ENCODE peak calls at places on chromosomes 7 and 10, in four cellular contexts. D, K, R and G are unnamed samples.

GRCh38 chr10:103563231-103564115 is 70.0 kb downstream of the NEURL1 start:
- DNase-seq in R (no peak), K (no peak), D (no peak), G (no peak)

GRCh38 chr10:46328853-46329689 is 42.3 kb downstream of the ANTXRL start:
- DNase-seq in K (no peak), R (peak; percentile 38), D (no peak), G (no peak)

GRCh38 chr10:101536800-101537199 is 51.3 kb downstream of the POLL start:
- DNase-seq in K (peak; percentile 18), D (peak; percentile 73), R (no peak), G (no peak)

GRCh38 chr10:132876967-132877366 is 65.4 kb downstream of the CFAP46 start:
- DNase-seq in R (peak; percentile 45), K (no peak), D (no peak), G (no peak)

GRCh38 chr7:137682596-137682995 is 164.2 kb downstream of the DGKI start:
- DNase-seq in R (no peak), K (peak; percentile 69), D (no peak), G (no peak)

GRCh38 chr7:144027070-144027469 is 21.7 kb upstream of the OR2A5 start:
- DNase-seq in R (no peak), D (peak; percentile 6), K (no peak), G (no peak)

GRCh38 chr10:125177641-125178640 is 17.6 kb upstream of the CTBP2 start:
- DNase-seq in D (no peak), R (no peak), K (no peak), G (no peak)

GRCh38 chr10:122461367-122461728 is at the start of gene HTRA1:
- DNase-seq in R (peak; percentile 88), D (peak; percentile 89), K (peak; percentile 70), G (no peak)

GRCh38 chr7:41147651-41148360 is 555.1 kb downstream of the INHBA start:
- DNase-seq in D (peak; percentile 21), K (no peak), R (no peak), G (no peak)

GRCh38 chr10:36504752-36505151 is 620.6 kb upstream of the ANKRD30A start:
- DNase-seq in K (peak; percentile 28), D (no peak), R (no peak), G (no peak)

GRCh38 chr7:116525298-116525912 is 569 bp downstream of the CAV1 start:
- DNase-seq in R (peak; percentile 76), D (peak; percentile 45), K (peak; percentile 37), G (peak; percentile 51)

GRCh38 chr7:107972075-107972482 is 30.9 kb downstream of the LAMB1 start:
- DNase-seq in D (no peak), R (no peak), K (no peak), G (no peak)

GRCh38 chr7:44853391-44853790 is 5.5 kb upstream of the H2AZ2 start:
- DNase-seq in K (peak; percentile 76), D (no peak), R (no peak), G (no peak)

GRCh38 chr10:24727811-24728210 is 4.1 kb upstream of the ARHGAP21 start:
- DNase-seq in D (peak; percentile 65), R (no peak), K (no peak), G (no peak)

GRCh38 chr7:133052826-133053225 is 29.1 kb downstream of the CHCHD3 start:
- DNase-seq in R (no peak), D (no peak), K (no peak), G (no peak)

GRCh38 chr7:104862719-104863118 is 151.3 kb upstream of the KMT2E start:
- DNase-seq in K (no peak), R (no peak), D (peak; percentile 67), G (no peak)

GRCh38 chr7:41467596-41467995 is 235.3 kb downstream of the INHBA start:
- DNase-seq in D (no peak), R (no peak), K (no peak), G (no peak)

GRCh38 chr10:101576229-101576863 is 11.7 kb downstream of the POLL start:
- DNase-seq in K (peak; percentile 20), R (no peak), D (no peak), G (no peak)

GRCh38 chr10:129605266-129605985 is 138.4 kb downstream of the MGMT start:
- DNase-seq in D (no peak), K (no peak), R (no peak), G (no peak)

DNA sequence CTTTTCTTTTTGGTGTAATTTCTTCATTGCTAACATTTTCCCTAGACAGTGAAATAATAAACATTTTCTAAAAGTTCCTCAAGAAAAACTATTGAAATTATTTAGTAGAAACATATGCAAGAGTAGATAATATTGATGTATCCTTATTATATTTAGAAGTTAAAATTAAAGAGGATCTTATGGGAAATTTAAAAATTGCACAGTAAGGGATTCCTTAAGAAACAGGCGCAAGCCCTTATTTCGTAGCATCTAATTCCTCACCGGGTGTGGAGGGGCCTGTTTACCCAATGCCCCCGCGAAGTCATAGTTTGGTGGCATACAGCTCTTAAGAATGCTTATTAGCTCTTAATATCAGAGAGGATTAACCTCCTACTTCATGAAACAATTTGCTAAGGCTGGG is 467.1 kb downstream of the DNAJB6 start:
- DNase-seq in D (no peak), R (no peak), K (no peak), G (no peak)
- H3K9me3 ChIP-seq in D (peaks cover 5% of the 10 kb centered on the region), R (no peaks in the 10 kb centered on the region), K (peaks cover 43% of the 10 kb centered on the region), G (no peaks in the 10 kb centered on the region)

GRCh38 chr7:127674361-127674760 is 22.4 kb downstream of the SND1 start:
- DNase-seq in K (no peak), D (no peak), R (no peak), G (no peak)
- H3K9me3 ChIP-seq in K (no peaks in the 10 kb centered on the region), D (no peaks in the 10 kb centered on the region), R (no peaks in the 10 kb centered on the region), G (peaks cover 6% of the 10 kb centered on the region)

DNA sequence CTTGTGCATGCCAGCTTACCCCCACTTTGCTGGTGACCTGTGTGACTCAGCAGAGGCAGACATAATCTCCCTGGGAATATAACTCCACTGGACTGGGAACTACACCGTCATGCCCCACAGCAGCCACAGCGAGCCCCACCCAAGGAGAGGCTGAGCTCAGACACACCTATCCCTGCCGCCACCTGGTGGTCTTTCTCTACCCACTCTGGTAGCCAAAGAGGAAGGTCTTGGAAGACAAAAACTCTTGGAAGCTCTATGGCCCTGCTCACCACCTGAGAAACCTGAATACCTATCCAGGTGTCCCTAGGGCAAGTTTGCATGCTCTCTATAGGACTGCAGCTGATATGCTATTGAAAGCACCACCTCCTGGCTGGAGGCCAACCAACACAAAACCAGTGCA is 48.1 kb downstream of the MYO3A start:
- DNase-seq in K (no peak), R (no peak), D (no peak), G (no peak)
- H3K9me3 ChIP-seq in K (peaks cover 14% of the 10 kb centered on the region), R (no peaks in the 10 kb centered on the region), D (no peaks in the 10 kb centered on the region), G (no peaks in the 10 kb centered on the region)

GRCh38 chr10:85792533-85792858 is 574.1 kb downstream of the GRID1 start:
- DNase-seq in R (no peak), K (no peak), D (no peak), G (no peak)
- H3K9me3 ChIP-seq in R (no peaks in the 10 kb centered on the region), K (no peaks in the 10 kb centered on the region), D (no peaks in the 10 kb centered on the region), G (no peaks in the 10 kb centered on the region)

GRCh38 chr10:2278391-2278790 is 541.1 kb upstream of the ADARB2 start:
- DNase-seq in D (peak; percentile 62), K (no peak), R (no peak), G (no peak)
- H3K9me3 ChIP-seq in D (peaks cover 11% of the 10 kb centered on the region), K (peaks cover 4% of the 10 kb centered on the region), R (no peaks in the 10 kb centered on the region), G (no peaks in the 10 kb centered on the region)

GRCh38 chr10:7350541-7351195 is 60.2 kb downstream of the SFMBT2 start:
- DNase-seq in D (no peak), K (no peak), R (no peak), G (no peak)

GRCh38 chr10:7340179-7340874 is 70.5 kb downstream of the SFMBT2 start:
- DNase-seq in K (no peak), R (no peak), D (no peak), G (no peak)

GRCh38 chr10:7343040-7343439 is 67.8 kb downstream of the SFMBT2 start:
- DNase-seq in R (no peak), K (no peak), D (no peak), G (no peak)

DNA sequence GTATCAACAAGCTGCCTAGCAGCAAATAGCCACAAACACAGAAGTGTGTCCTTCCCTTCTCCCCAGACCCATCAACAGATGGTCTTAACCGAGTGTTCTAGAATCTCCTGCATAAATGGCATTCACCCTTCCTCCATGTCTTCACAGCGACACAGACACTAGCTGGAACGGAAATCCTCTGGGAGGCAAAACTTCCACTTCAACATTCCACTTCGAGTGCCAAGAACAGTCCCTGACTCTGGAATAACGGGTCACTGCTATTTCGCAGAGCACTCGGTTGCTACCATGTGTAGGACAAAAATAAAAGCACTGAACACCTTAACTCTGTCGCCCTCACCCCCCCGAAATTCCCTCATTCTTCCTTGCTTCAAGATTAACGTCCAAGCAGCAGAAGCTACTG is 65.1 kb downstream of the SFMBT2 start:
- DNase-seq in R (no peak), D (no peak), K (no peak), G (no peak)
- H3K9me3 ChIP-seq in R (no peaks in the 10 kb centered on the region), D (no peaks in the 10 kb centered on the region), K (peaks cover 9% of the 10 kb centered on the region), G (no peaks in the 10 kb centered on the region)

GRCh38 chr7:14305233-14305866 is 315.9 kb upstream of the ETV1 start:
- DNase-seq in D (no peak), R (no peak), K (no peak), G (no peak)

GRCh38 chr7:14309432-14309831 is 320.0 kb upstream of the ETV1 start:
- DNase-seq in R (no peak), D (no peak), K (no peak), G (no peak)

DNA sequence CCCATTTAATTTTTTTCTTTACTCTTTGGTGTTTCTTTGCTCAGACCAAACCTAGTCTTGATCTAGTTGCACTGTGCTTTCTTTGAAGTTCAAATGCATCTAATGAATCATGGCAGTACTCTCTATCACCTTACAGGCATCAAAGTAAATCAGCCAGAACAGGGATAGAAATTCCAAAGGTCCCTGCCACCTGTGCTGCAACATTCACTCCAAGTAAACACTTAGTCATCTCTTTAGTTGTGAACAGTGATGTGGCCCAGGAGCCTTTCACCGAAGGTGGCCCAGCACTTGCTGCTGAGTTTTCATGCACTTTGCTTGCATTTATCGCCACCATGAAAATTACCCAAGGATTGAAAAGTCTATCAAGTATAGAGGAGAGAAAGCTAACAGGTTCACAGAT is 314.1 kb upstream of the ETV1 start:
- DNase-seq in R (no peak), D (no peak), K (no peak), G (no peak)
- H3K9me3 ChIP-seq in R (no peaks in the 10 kb centered on the region), D (no peaks in the 10 kb centered on the region), K (no peaks in the 10 kb centered on the region), G (no peaks in the 10 kb centered on the region)

GRCh38 chr7:106448346-106448991 is 163.7 kb upstream of the NAMPT start:
- DNase-seq in R (no peak), K (no peak), D (no peak), G (no peak)

GRCh38 chr7:106444068-106444655 is 159.4 kb upstream of the NAMPT start:
- DNase-seq in D (no peak), R (no peak), K (no peak), G (no peak)

GRCh38 chr7:106448992-106449859 is 164.4 kb upstream of the NAMPT start:
- DNase-seq in D (no peak), K (no peak), R (no peak), G (no peak)

GRCh38 chr7:106450716-106451115 is 165.9 kb upstream of the NAMPT start:
- DNase-seq in K (peak; percentile 73), D (no peak), R (no peak), G (no peak)

GRCh38 chr7:106447318-106447847 is 162.6 kb upstream of the NAMPT start:
- DNase-seq in D (no peak), K (no peak), R (no peak), G (no peak)
- H3K9me3 ChIP-seq in D (no peaks in the 10 kb centered on the region), K (no peaks in the 10 kb centered on the region), R (no peaks in the 10 kb centered on the region), G (no peaks in the 10 kb centered on the region)

DNA sequence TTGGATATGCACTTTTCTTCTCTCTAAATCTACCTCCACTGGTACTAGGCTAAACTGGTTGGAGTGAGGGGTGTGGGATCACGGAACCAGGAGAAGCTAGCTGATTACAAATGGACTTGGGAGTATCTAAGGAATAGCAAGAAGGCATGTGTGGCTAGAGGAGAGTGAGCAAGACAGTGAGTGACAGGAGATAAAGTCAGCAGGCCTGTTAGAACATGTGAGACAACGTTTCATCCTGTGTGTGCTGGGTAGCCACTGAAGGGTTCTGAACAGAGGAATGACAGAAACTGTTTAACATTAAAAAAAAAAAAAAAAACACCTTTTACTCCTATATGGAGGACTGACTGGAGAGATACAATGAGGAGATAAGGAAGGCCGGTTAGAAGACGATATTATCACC is 51.7 kb downstream of the ZNF438 start:
- DNase-seq in D (no peak), R (no peak), K (peak; percentile 70), G (no peak)
- H3K9me3 ChIP-seq in D (no peaks in the 10 kb centered on the region), R (no peaks in the 10 kb centered on the region), K (no peaks in the 10 kb centered on the region), G (no peaks in the 10 kb centered on the region)